ENCODE peak calls at places on chromosomes 1 and 21, in ten cellular contexts. I is foreskin fibroblast, C is heart left ventricle, B is fibroblast of lung, Z is testis, O is GM12865, M is cardiac muscle cell, A is brain microvascular endothelial cell, S is Panc1, V is heart right ventricle. H is an unnamed sample.

GRCh38 chr1:246262281-246262680 is 244.8 kb downstream of the SMYD3 start:
- DNase-seq in V (no peak), O (no peak), M (no peak), Z (no peak), S (no peak), A (no peak), B (no peak), C (no peak), I (peak; percentile 22), H (no peak)

GRCh38 chr1:154353460-154353904 is 28.2 kb downstream of the ATP8B2 start:
- DNase-seq in A (peak; percentile 27), M (peak; percentile 66), S (no peak), I (peak; percentile 77), Z (peak; percentile 48), V (no peak), C (no peak), B (peak; percentile 63), O (peak; percentile 48), H (peak; percentile 33)

GRCh38 chr1:244050835-244051444 is at the start of gene ZBTB18:
- DNase-seq in V (peak; percentile 29), M (peak; percentile 42), C (no peak), A (peak; percentile 62), I (peak; percentile 65), Z (peak; percentile 57), S (no peak), B (peak; percentile 70), O (no peak), H (no peak)

GRCh38 chr1:17875171-17875881 is 120.2 kb downstream of the ACTL8 start:
- DNase-seq in A (peak; percentile 38), C (no peak), Z (no peak), O (no peak), B (peak; percentile 56), S (no peak), V (no peak), M (peak; percentile 46), I (peak; percentile 92), H (no peak)

GRCh38 chr1:90721210-90722194 is 4.4 kb upstream of the BARHL2 start:
- DNase-seq in I (peak; percentile 70), M (peak; percentile 72), O (peak; percentile 71), B (peak; percentile 60), Z (peak; percentile 57), C (peak; percentile 77), V (no peak), S (peak; percentile 50), A (peak; percentile 21), H (no peak)

GRCh38 chr1:1433804-1434130 is 1.7 kb upstream of the VWA1 start:
- DNase-seq in S (no peak), C (peak; percentile 78), V (peak; percentile 57), O (no peak), M (peak; percentile 76), B (no peak), A (no peak), I (peak; percentile 47), Z (no peak), H (no peak)

GRCh38 chr1:91718877-91719276 is 167.1 kb downstream of the TGFBR3 start:
- DNase-seq in A (no peak), S (no peak), O (no peak), C (no peak), I (no peak), V (no peak), Z (no peak), M (no peak), B (no peak), H (no peak)

GRCh38 chr1:61337981-61338848 is 255.9 kb downstream of the NFIA start:
- DNase-seq in M (peak; percentile 92), Z (peak; percentile 83), O (no peak), C (no peak), A (peak; percentile 95), B (peak; percentile 95), V (peak; percentile 74), I (peak; percentile 93), S (no peak), H (peak; percentile 72)

GRCh38 chr1:207789792-207790787 is 38.2 kb downstream of the CD46 start:
- DNase-seq in I (no peak), Z (no peak), A (no peak), S (no peak), C (no peak), V (no peak), M (no peak), B (no peak), O (no peak), H (no peak)

GRCh38 chr1:187476671-187477070 is 647.9 kb downstream of the PLA2G4A start:
- DNase-seq in I (peak; percentile 14), Z (no peak), B (peak; percentile 53), V (no peak), M (peak; percentile 40), S (no peak), C (no peak), A (no peak), O (no peak), H (no peak)

GRCh38 chr1:35797380-35797779 is 10.4 kb upstream of the AGO4 start:
- DNase-seq in M (no peak), B (no peak), S (no peak), I (no peak), C (no peak), A (no peak), V (no peak), O (no peak), Z (no peak), H (no peak)
- H3K4me3 ChIP-seq in M (no peak overlapping the region), B (no peak overlapping the region), S (no peak overlapping the region), I (no peak overlapping the region), C (no peak overlapping the region), A (no peak overlapping the region), V (no peak overlapping the region), O (no peak overlapping the region), Z (no peak overlapping the region), H (no peak overlapping the region)

GRCh38 chr1:218674280-218674773 is 329.2 kb downstream of the TGFB2 start:
- DNase-seq in I (peak; percentile 76), Z (peak; percentile 24), A (peak; percentile 97), C (no peak), M (peak; percentile 91), S (no peak), B (peak; percentile 69), V (peak; percentile 11), O (no peak), H (no peak)
- TF ChIP-seq CTCF in I (no peak), Z (no peak), A (peak; percentile 31), C (no peak), M (no peak), S (peak; percentile 9), B (peak; percentile 9), V (no peak), O (no peak), H (no peak)

DNA sequence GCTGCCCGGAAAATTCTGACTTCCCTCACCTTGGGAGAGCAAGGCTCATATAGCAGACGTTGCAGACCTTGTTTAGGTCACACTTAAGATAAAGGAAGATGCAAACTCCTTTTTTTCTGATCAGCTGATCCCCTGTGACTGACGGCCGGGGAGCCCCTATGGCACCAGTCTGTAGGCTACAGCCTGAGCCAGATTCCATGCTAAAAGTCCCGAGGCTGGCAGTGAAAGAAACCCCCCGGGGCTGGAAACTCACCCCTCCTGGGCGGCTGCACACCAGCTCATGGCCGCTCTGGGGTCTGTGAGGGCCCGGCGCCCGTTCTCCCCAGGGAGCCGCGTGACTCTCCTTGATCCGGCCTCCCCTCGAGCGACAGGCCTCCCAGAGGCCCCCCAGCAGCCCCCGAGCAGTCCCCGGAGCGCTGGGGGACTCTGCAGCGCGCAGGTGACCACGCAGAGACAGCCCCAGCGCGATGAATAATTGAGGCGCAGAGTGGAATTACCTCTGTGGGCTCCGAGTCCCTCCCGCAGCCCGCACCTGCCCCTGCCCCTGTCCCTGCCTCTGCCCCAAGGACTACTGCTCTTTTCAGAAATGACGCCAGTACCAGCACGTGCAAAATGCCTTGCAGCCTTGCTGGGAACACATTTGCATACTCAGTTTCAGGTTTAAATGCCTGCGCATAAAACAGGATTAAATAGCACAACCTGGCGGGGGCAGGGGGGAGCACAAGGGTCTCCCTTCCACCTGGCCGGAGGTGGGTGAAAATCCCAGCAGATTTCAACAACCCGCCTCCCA is 62.6 kb upstream of the CLDN14 start:
- DNase-seq in Z (no peak), A (no peak), V (no peak), B (no peak), C (no peak), M (no peak), I (no peak), O (peak; percentile 94), S (no peak), H (no peak)
- H3K4me3 ChIP-seq in Z (no peak overlapping the region), A (no peak overlapping the region), V (no peak overlapping the region), B (no peak overlapping the region), C (no peak overlapping the region), M (no peak overlapping the region), I (no peak overlapping the region), O (peak overlapping the region; percentile 87), S (no peak overlapping the region), H (peak overlapping the region; percentile 22)

DNA sequence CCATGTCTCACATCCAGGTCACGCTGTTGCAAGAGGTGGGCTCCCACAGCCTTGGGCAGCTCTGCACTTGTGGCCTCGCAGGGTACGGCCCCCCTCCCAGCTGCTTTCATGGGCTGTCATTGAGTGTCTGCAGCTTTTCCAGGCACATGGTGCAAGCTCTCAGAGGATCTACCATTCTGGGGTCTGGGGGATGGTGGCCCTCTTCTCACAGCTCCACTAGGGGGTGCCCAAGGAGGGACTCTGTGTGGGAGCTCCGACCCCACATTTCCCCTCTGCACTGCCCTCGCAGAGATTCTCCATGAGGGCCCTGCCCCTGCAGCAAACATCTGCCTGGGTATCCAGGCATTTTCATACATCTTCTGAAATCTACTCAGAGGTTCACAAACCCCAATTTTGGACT is 219.4 kb downstream of the LRRC7 start:
- DNase-seq in C (peak; percentile 40), O (no peak), A (no peak), M (no peak), S (no peak), Z (no peak), V (no peak), B (no peak), I (no peak), H (no peak)
- TF ChIP-seq CTCF in C (no peak), O (no peak), A (peak; percentile 17), M (no peak), S (no peak), Z (no peak), V (no peak), B (no peak), I (no peak), H (no peak)